ENCODE peak calls at places on chromosomes 11 and 22, in nine cellular contexts. W, E, O, L, J, U, Z, D and F are unnamed samples.
A peak's percentile ranks its signal among the peaks of the same experiment; 100 is the strongest.

GRCh38 chr22:29630987-29631386 is 27.6 kb downstream of the NF2 start:
- DNase-seq in J (no peak), Z (no peak), W (no peak), U (no peak), O (no peak), E (no peak), D (no peak), L (no peak), F (no peak)

GRCh38 chr11:97722065-97722464 is 1298.7 kb upstream of the CNTN5 start:
- DNase-seq in L (no peak), Z (no peak), D (no peak), E (no peak), J (no peak), O (no peak), W (no peak), U (no peak), F (no peak)

GRCh38 chr11:3639841-3640240 is 2.0 kb downstream of the ART5 start:
- DNase-seq in L (no peak), E (no peak), U (no peak), O (no peak), D (no peak), W (no peak), Z (no peak), J (no peak), F (no peak)

GRCh38 chr11:46528445-46529085 is 65.3 kb downstream of the AMBRA1 start:
- DNase-seq in W (no peak), D (no peak), U (no peak), E (no peak), Z (no peak), O (no peak), J (no peak), L (no peak), F (no peak)

GRCh38 chr11:86459682-86460460 is 85.2 kb downstream of the CCDC81 start:
- DNase-seq in L (peak; percentile 60), Z (peak; percentile 71), U (no peak), D (peak; percentile 15), J (no peak), W (no peak), E (no peak), O (no peak), F (peak; percentile 98)

GRCh38 chr22:23237201-23237798 is 57.0 kb downstream of the BCR start:
- DNase-seq in O (no peak), E (no peak), Z (no peak), J (peak; percentile 49), W (no peak), L (peak; percentile 87), U (peak; percentile 86), D (peak; percentile 85), F (no peak)

GRCh38 chr22:30304495-30305244 is 15.4 kb upstream of the CASTOR1 start:
- DNase-seq in Z (peak; percentile 46), U (no peak), E (no peak), W (no peak), J (peak; percentile 27), D (no peak), L (peak; percentile 73), O (peak; percentile 54), F (no peak)

GRCh38 chr11:69949327-69949726 is 128.8 kb upstream of the ANO1 start:
- DNase-seq in U (no peak), E (no peak), W (no peak), J (no peak), Z (peak; percentile 20), D (no peak), L (peak; percentile 30), O (no peak), F (no peak)

GRCh38 chr11:118060081-118060661 is 16.7 kb upstream of the TMPRSS4 start:
- DNase-seq in L (no peak), Z (no peak), W (no peak), J (no peak), D (no peak), O (no peak), U (no peak), E (no peak), F (no peak)

GRCh38 chr11:105870521-105871113 is 151.4 kb downstream of the MSANTD4 start:
- DNase-seq in W (no peak), D (no peak), Z (peak; percentile 9), E (no peak), U (no peak), O (no peak), L (no peak), J (no peak), F (no peak)

GRCh38 chr22:24474221-24474620 is 20.9 kb upstream of the UPB1 start:
- DNase-seq in Z (peak; percentile 44), D (no peak), E (no peak), W (no peak), O (no peak), U (no peak), J (no peak), L (no peak), F (peak; percentile 68)

GRCh38 chr22:29773233-29773632 is 6.1 kb downstream of the UQCR10 start:
- DNase-seq in E (no peak), J (no peak), U (no peak), Z (no peak), W (no peak), O (no peak), L (no peak), D (no peak), F (no peak)

GRCh38 chr22:31136155-31136554 is 4.2 kb downstream of the PLA2G3 start:
- DNase-seq in E (no peak), W (no peak), L (no peak), U (no peak), Z (no peak), J (no peak), D (no peak), O (no peak), F (no peak)

GRCh38 chr11:74524978-74525377 is 31.5 kb upstream of the LIPT2 start:
- DNase-seq in O (no peak), E (no peak), Z (no peak), J (no peak), D (no peak), L (no peak), W (no peak), U (no peak), F (no peak)

GRCh38 chr22:27996529-27996925 is 77.5 kb upstream of the PITPNB start:
- DNase-seq in L (no peak), W (no peak), E (no peak), Z (no peak), J (no peak), U (no peak), O (no peak), D (no peak), F (no peak)